ENCODE peak calls at places on chromosome 2, in ten cellular contexts. V is GM10248; A is nucleus accumbens; D is ovary; S is T47D; X is SHP77; N is A549; Z is Daoy; J is stimulated activated CD4-positive, alpha-beta T cell treated with anti-CD3 and anti-CD28 coated beads, Interleukin-15, amount 100 ng/mL, for 1 hour; E is amniotic stem cell. T is an unnamed sample.

GRCh38 chr2:188786368-188786781 is 187.8 kb upstream of the COL3A1 start:
- DNase-seq in V (no peak), A (no peak), D (no peak), S (no peak), X (no peak), N (peak; percentile 40), Z (peak; percentile 66), J (no peak), E (no peak), T (peak; percentile 44)

GRCh38 chr2:186919272-186919671 is 70.3 kb upstream of the ZSWIM2 start:
- DNase-seq in V (no peak), A (no peak), D (no peak), S (no peak), X (no peak), N (peak; percentile 29), Z (peak; percentile 36), J (no peak), E (peak; percentile 48), T (no peak)

GRCh38 chr2:205496370-205496769 is 185.9 kb upstream of the NRP2 start:
- DNase-seq in V (no peak), A (no peak), D (no peak), S (no peak), X (no peak), N (no peak), Z (no peak), J (no peak), E (no peak), T (no peak)

GRCh38 chr2:100884145-100884621 is 64.2 kb downstream of the NPAS2 start:
- DNase-seq in V (no peak), A (no peak), D (no peak), S (no peak), X (no peak), N (no peak), Z (no peak), J (no peak), E (no peak), T (no peak)

GRCh38 chr2:97812916-97813315 is 99.5 kb downstream of the ZAP70 start:
- DNase-seq in V (no peak), A (no peak), D (no peak), S (no peak), X (no peak), N (no peak), Z (no peak), J (no peak), E (no peak), T (no peak)

GRCh38 chr2:112032615-112033457 is 22.2 kb upstream of the TMEM87B start:
- DNase-seq in V (no peak), A (no peak), D (peak; percentile 40), S (no peak), X (no peak), N (no peak), Z (peak; percentile 62), J (no peak), E (no peak), T (peak; percentile 34)

GRCh38 chr2:151381266-151381665 is 23.9 kb downstream of the TNFAIP6 start:
- DNase-seq in V (no peak), A (no peak), D (no peak), S (no peak), X (no peak), N (no peak), Z (peak; percentile 12), J (no peak), E (no peak), T (no peak)

GRCh38 chr2:159164457-159164894 is 122.0 kb downstream of the WDSUB1 start:
- DNase-seq in V (no peak), A (no peak), D (no peak), S (no peak), X (no peak), N (no peak), Z (no peak), J (no peak), E (no peak), T (no peak)

GRCh38 chr2:33475381-33476099 is 909 bp upstream of the RASGRP3 start:
- DNase-seq in V (peak; percentile 73), A (peak; percentile 35), D (peak; percentile 67), S (peak; percentile 21), X (peak; percentile 68), N (peak; percentile 87), Z (peak; percentile 84), J (peak; percentile 53), E (peak; percentile 52), T (peak; percentile 84)

GRCh38 chr2:59232394-59233165 is 991.5 kb upstream of the FANCL start:
- DNase-seq in V (peak; percentile 18), A (no peak), D (no peak), S (no peak), X (no peak), N (no peak), Z (no peak), J (no peak), E (no peak), T (no peak)

GRCh38 chr2:234556848-234557573 is 60.1 kb upstream of the ARL4C start:
- DNase-seq in V (no peak), A (no peak), D (no peak), S (peak; percentile 48), X (peak; percentile 27), N (peak; percentile 42), Z (peak; percentile 50), J (no peak), E (no peak), T (no peak)

GRCh38 chr2:111966241-111966640 is 67.8 kb downstream of the MERTK start:
- DNase-seq in V (no peak), A (no peak), D (no peak), S (no peak), X (no peak), N (no peak), Z (no peak), J (no peak), E (no peak), T (no peak)

GRCh38 chr2:7649461-7650228 is 732.4 kb downstream of the RNF144A start:
- DNase-seq in V (no peak), A (no peak), D (no peak), S (no peak), X (no peak), N (no peak), Z (no peak), J (no peak), E (no peak), T (no peak)

GRCh38 chr2:143830476-143830875 is 689.4 kb downstream of the ZEB2 start:
- DNase-seq in V (no peak), A (no peak), D (no peak), S (no peak), X (no peak), N (no peak), Z (no peak), J (no peak), E (no peak), T (no peak)

GRCh38 chr2:148681443-148681842 is 36.9 kb downstream of the EPC2 start:
- DNase-seq in V (no peak), A (no peak), D (no peak), S (no peak), X (no peak), N (no peak), Z (no peak), J (no peak), E (no peak), T (no peak)

GRCh38 chr2:33528551-33528950 is 52.1 kb downstream of the RASGRP3 start:
- DNase-seq in V (no peak), A (no peak), D (no peak), S (no peak), X (no peak), N (no peak), Z (no peak), J (no peak), E (no peak), T (no peak)

GRCh38 chr2:187698374-187699110 is 144.3 kb upstream of the TFPI start:
- DNase-seq in V (no peak), A (no peak), D (no peak), S (no peak), X (no peak), N (no peak), Z (no peak), J (no peak), E (no peak), T (no peak)

GRCh38 chr2:99984781-99985525 is 157.4 kb downstream of the AFF3 start:
- DNase-seq in V (no peak), A (no peak), D (no peak), S (no peak), X (no peak), N (no peak), Z (no peak), J (no peak), E (peak; percentile 24), T (peak; percentile 53)

GRCh38 chr2:1366546-1367134 is 46.6 kb upstream of the TPO start:
- DNase-seq in V (no peak), A (peak; percentile 61), D (peak; percentile 31), S (no peak), X (peak; percentile 55), N (no peak), Z (peak; percentile 62), J (peak; percentile 5), E (no peak), T (no peak)

GRCh38 chr2:241867776-241868420 is 1.6 kb upstream of the RTP5 start:
- DNase-seq in V (no peak), A (no peak), D (no peak), S (no peak), X (no peak), N (no peak), Z (no peak), J (no peak), E (no peak), T (no peak)

GRCh38 chr2:101843048-101843447 is 145.5 kb downstream of the MAP4K4 start:
- DNase-seq in V (no peak), A (no peak), D (peak; percentile 44), S (no peak), X (no peak), N (no peak), Z (no peak), J (no peak), E (no peak), T (no peak)

GRCh38 chr2:2016912-2017311 is 272.6 kb upstream of the PXDN start:
- DNase-seq in V (no peak), A (no peak), D (no peak), S (no peak), X (no peak), N (no peak), Z (no peak), J (no peak), E (no peak), T (no peak)

GRCh38 chr2:64829522-64829921 is 159.7 kb upstream of the SLC1A4 start:
- DNase-seq in V (no peak), A (no peak), D (no peak), S (no peak), X (no peak), N (no peak), Z (no peak), J (no peak), E (no peak), T (no peak)

GRCh38 chr2:160428425-160428763 is 65.2 kb downstream of the RBMS1 start:
- DNase-seq in V (no peak), A (no peak), D (no peak), S (no peak), X (no peak), N (no peak), Z (no peak), J (no peak), E (no peak), T (no peak)

GRCh38 chr2:237345891-237346640 is 67.9 kb downstream of the COL6A3 start:
- DNase-seq in V (no peak), A (no peak), D (no peak), S (no peak), X (no peak), N (no peak), Z (peak; percentile 71), J (no peak), E (no peak), T (no peak)

GRCh38 chr2:111160758-111161157 is 40.0 kb downstream of the BCL2L11 start:
- DNase-seq in V (no peak), A (no peak), D (no peak), S (no peak), X (no peak), N (peak; percentile 38), Z (peak; percentile 63), J (no peak), E (peak; percentile 79), T (peak; percentile 87)

GRCh38 chr2:63870679-63871078 is 29.0 kb downstream of the UGP2 start:
- DNase-seq in V (no peak), A (no peak), D (no peak), S (no peak), X (no peak), N (peak; percentile 36), Z (no peak), J (no peak), E (no peak), T (no peak)

GRCh38 chr2:128394004-128394730 is 75.5 kb upstream of the HS6ST1 start:
- DNase-seq in V (no peak), A (no peak), D (no peak), S (no peak), X (no peak), N (no peak), Z (no peak), J (no peak), E (no peak), T (no peak)